ENCODE peak calls at places on chromosome 14, in six cellular contexts. X is PC-3, P is GM23248, A is hepatocyte, B is HCT116, K is neural progenitor cell. O is an unnamed sample. For H3K36me3 and H3K27me3, the result is how much of the 10 kb centered on the place peaks cover.

GRCh38 chr14:67510836-67511235 is 22.3 kb upstream of the PLEKHH1 start:
- DNase-seq in X (no peak), P (peak), A (no peak), B (no peak), K (no peak), O (no peak)

GRCh38 chr14:30621354-30621953 is 665 bp upstream of the SCFD1 start:
- DNase-seq in X (peak), P (peak), A (peak), B (no peak), K (peak), O (no peak)

GRCh38 chr14:97916100-97916499 is 1118.9 kb downstream of the VRK1 start:
- DNase-seq in X (no peak), P (no peak), A (no peak), B (no peak), K (no peak), O (no peak)

GRCh38 chr14:24817638-24818053 is 183.7 kb upstream of the GZMB start:
- DNase-seq in X (no peak), P (peak), A (peak), B (no peak), K (peak), O (no peak)

GRCh38 chr14:99590746-99591555 is 13.1 kb downstream of the CCDC85C start:
- DNase-seq in X (no peak), P (peak), A (no peak), B (no peak), K (no peak), O (no peak)

GRCh38 chr14:50527970-50528369 is 4.4 kb downstream of the MAP4K5 start:
- DNase-seq in X (peak), P (peak), A (no peak), B (no peak), K (no peak), O (no peak)

GRCh38 chr14:99252940-99253868 is 18.8 kb downstream of the BCL11B start:
- DNase-seq in X (no peak), P (no peak), A (no peak), B (no peak), K (no peak), O (no peak)

GRCh38 chr14:37593496-37594237 is 1.4 kb downstream of the FOXA1 start:
- DNase-seq in X (no peak), P (no peak), A (no peak), B (no peak), K (no peak), O (no peak)

DNA sequence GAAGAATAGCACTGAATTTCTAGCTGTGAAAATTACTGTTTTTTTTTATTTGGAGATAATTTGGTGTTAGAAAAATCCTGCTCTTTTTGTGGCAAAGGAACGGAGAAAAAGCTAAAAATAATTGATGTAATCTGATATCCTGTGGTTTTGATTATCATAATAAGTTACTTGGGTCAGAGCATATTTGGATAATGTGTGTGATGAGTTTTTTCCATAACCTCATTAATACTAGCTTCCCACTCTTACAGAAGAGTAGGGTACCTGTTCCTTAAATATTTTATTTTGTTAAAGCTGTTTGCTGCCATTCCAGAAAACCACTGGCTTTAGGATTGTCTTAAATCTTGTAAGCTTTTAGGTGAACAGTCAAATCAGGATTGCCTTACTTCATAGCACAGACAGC is 4.7 kb downstream of the PSMC6 start:
- DNase-seq in X (no peak), P (no peak), A (no peak), B (no peak), K (no peak), O (no peak)
- H3K36me3 ChIP-seq in X (half or more), P (half or more), A (under half), B (half or more), K (half or more), O (under half)

DNA sequence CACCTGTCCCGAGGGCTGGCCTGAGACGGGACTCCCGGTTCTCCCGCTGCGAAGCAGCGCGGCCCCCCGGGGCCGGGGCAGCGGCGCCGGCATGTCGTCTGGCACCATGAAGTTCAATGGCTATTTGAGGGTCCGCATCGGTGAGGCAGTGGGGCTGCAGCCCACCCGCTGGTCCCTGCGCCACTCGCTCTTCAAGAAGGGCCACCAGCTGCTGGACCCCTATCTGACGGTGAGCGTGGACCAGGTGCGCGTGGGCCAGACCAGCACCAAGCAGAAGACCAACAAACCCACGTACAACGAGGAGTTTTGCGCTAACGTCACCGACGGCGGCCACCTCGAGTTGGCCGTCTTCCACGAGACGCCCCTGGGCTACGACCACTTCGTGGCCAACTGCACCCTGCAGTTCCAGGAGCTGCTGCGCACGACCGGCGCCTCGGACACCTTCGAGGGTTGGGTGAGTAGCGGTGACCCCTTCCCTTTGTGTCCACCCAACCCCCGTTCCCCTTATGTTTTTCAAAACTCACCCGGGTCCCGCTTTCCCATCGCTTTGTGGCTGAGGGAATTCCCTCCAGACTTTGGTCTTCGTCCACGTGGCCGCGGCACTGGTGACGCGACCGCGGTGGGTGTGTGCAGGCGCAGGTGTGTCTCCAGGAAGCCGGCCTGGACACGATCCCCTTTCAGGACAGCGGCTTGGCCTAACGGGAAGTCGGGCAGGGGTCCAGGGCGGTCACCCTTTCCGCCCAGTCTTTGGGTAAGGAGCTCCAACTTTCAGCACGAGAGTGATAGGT is 826 bp downstream of the PRKCH start:
- DNase-seq in X (peak), P (no peak), A (peak), B (no peak), K (peak), O (no peak)
- H3K27me3 ChIP-seq in X (under half), P (half or more), A (under half), B (under half), K (half or more), O (under half)

GRCh38 chr14:75860561-75861160 is 121.1 kb downstream of the TGFB3 start:
- DNase-seq in X (no peak), P (no peak), A (no peak), B (no peak), K (no peak), O (no peak)

GRCh38 chr14:75857199-75857598 is 124.6 kb downstream of the TGFB3 start:
- DNase-seq in X (no peak), P (no peak), A (no peak), B (no peak), K (no peak), O (no peak)

GRCh38 chr14:75861161-75861621 is 120.6 kb downstream of the TGFB3 start:
- DNase-seq in X (peak), P (peak), A (peak), B (peak), K (no peak), O (peak)

GRCh38 chr14:75859746-75860145 is 122.0 kb downstream of the TGFB3 start:
- DNase-seq in X (no peak), P (peak), A (no peak), B (no peak), K (no peak), O (no peak)

GRCh38 chr14:75858375-75858774 is 123.4 kb downstream of the TGFB3 start:
- DNase-seq in X (no peak), P (no peak), A (no peak), B (no peak), K (no peak), O (no peak)
- TF ChIP-seq EZH2phosphoT487 in X (no peak), P (no peak), A (no peak), B (no peak), K (no peak), O (no peak)

DNA sequence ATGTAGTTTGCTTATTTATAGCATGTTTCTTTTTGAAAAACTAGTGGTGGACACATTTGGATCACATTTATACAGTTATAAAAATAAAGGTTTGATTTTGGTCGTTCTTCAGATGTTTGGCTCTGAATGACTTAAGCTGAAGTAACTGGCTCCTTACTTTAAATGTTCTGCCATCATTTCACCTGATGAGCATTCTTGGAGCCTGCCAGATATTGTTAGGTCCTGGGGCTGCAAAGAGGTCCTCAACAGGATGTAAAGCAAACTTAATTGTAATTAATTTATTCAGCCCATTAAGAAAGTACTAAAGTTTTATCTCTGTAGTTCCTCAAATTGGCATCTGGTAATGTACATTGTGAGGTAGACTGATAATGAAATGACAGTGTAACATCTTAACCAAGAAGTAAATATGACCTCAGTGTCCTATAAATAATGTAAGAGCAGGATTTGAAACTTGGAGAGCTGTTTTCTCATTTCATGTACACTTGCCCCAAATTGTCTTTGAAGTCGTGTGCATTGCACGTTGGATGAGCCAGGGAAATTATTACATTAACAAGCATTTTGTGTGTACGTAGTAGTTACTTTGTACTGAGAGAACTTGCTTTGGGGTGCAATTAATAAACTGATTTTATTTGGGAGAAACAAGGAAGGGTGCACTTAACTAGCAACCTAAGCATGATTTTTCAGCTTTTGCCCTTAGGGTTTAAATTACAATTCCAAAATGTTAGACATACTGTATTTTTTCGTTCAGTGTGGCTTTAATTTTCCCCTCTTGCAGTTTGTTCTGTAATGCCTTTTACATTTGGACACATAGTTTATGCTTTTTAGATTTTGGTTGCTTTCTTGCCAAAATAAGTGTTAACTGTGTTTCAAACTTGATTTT is 7.5 kb downstream of the EIF5 start:
- DNase-seq in X (no peak), P (no peak), A (no peak), B (no peak), K (no peak), O (no peak)
- H3K36me3 ChIP-seq in X (half or more), P (half or more), A (under half), B (half or more), K (half or more), O (under half)

GRCh38 chr14:104931323-104931770 is 6.7 kb downstream of the PLD4 start:
- DNase-seq in X (no peak), P (no peak), A (no peak), B (no peak), K (no peak), O (no peak)
- H3K27me3 ChIP-seq in X (under half), P (under half), A (under half), B (under half), K (half or more), O (under half)

DNA sequence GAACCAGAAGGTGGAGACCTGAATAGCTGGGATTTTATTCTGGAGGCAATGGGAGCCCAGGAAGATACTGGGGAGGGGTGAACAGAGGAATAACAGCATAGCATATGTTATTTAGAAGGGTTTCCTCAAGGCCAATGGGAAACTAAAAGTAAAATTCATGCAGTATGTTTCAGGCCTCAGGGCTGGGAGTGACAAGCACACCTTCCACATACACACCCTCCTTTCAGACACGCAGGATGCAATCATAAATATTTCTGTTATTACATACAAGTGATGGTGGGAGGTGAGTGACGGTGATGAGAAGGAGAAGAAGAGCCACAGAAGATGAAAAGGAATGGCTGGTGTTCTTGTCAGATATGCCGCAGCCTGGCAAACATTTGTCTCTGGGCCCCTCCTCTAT is 106.1 kb upstream of the FLRT2 start:
- DNase-seq in X (no peak), P (no peak), A (no peak), B (no peak), K (no peak), O (no peak)
- TF ChIP-seq EZH2phosphoT487 in X (no peak), P (no peak), A (no peak), B (no peak), K (no peak), O (no peak)

GRCh38 chr14:54398028-54398368 is 1.2 kb downstream of the CDKN3 start:
- DNase-seq in X (no peak), P (no peak), A (no peak), B (no peak), K (no peak), O (no peak)
- H3K36me3 ChIP-seq in X (under half), P (under half), A (under half), B (under half), K (under half), O (under half)

GRCh38 chr14:104479901-104480300 is 99.7 kb upstream of the C14orf180 start:
- DNase-seq in X (no peak), P (no peak), A (no peak), B (no peak), K (no peak), O (no peak)
- H3K27me3 ChIP-seq in X (half or more), P (under half), A (under half), B (under half), K (under half), O (under half)

GRCh38 chr14:93034671-93034994 is 81.1 kb downstream of the ITPK1 start:
- DNase-seq in X (no peak), P (no peak), A (no peak), B (no peak), K (no peak), O (no peak)

GRCh38 chr14:93036652-93037341 is 78.9 kb downstream of the ITPK1 start:
- DNase-seq in X (no peak), P (no peak), A (no peak), B (no peak), K (peak), O (no peak)

GRCh38 chr14:93037354-93037753 is 78.4 kb downstream of the ITPK1 start:
- DNase-seq in X (no peak), P (no peak), A (no peak), B (no peak), K (no peak), O (no peak)

GRCh38 chr14:93035585-93035916 is 80.2 kb downstream of the ITPK1 start:
- DNase-seq in X (no peak), P (no peak), A (no peak), B (no peak), K (no peak), O (no peak)

DNA sequence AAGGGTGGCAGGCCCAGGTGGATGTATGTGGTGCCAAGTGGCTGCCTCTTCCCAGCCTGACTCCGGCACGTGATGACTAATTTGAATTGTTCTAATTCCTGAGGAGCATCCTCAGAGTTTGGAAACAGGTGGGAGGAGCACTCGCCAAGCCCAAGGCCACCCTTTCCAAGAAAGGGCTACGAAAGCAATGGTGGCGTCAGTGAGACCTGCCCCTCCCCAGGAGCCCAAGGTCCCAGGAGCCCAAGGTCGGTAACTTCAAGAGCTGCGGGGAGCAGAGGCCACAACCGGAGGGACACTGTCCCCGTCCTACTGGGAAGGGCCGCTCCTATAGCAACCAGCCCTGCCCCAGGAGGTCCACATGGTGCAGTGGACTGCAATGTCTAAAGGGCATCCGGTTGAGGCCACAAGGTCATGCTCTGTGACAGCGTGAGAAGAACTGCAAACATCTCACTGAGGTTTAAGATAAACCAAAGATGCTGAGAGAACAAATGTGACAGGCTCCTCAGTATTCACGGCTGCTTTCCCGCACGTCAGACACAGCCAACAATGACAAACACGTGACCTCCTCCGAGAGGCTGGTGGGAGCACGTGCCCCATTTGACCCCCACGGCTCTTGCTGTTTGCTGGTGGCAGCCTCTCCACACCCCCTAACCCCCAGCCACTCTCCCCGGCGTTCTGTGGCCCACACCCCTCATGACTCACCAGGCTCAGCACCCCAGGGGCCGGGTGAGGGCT is 79.6 kb downstream of the ITPK1 start:
- DNase-seq in X (peak), P (peak), A (peak), B (no peak), K (peak), O (no peak)
- TF ChIP-seq EZH2phosphoT487 in X (no peak), P (no peak), A (no peak), B (no peak), K (no peak), O (no peak)

GRCh38 chr14:74480051-74480450 is 13.1 kb downstream of the NPC2 start:
- DNase-seq in X (no peak), P (peak), A (no peak), B (no peak), K (no peak), O (no peak)
- H3K36me3 ChIP-seq in X (under half), P (under half), A (under half), B (under half), K (under half), O (under half)

O was measured in MM.1S.